ENCODE peak calls at places on chromosomes 4 and X, in seven cellular contexts. H is NB4; S is SK-N-SH; K is CD4-positive, CD25-positive, alpha-beta regulatory T cell; C is upper lobe of right lung; M is CD8-positive, alpha-beta memory T cell; F is fibroblast of mammary gland. A is an unnamed sample.

GRCh38 chrX:154452823-154453222 is 5.3 kb upstream of the PLXNA3 start:
- DNase-seq in H (no peak), S (no peak), K (no peak), C (no peak), M (no peak), F (no peak), A (no peak)

GRCh38 chr4:108172231-108172779 is 3.6 kb upstream of the LEF1 start:
- DNase-seq in H (no peak), S (peak; percentile 87), K (peak; percentile 45), C (peak; percentile 67), M (no peak), F (no peak), A (no peak)

GRCh38 chr4:118948545-118949144 is 60.0 kb downstream of the SYNPO2 start:
- DNase-seq in H (peak; percentile 61), S (no peak), K (no peak), C (no peak), M (no peak), F (peak; percentile 34), A (no peak)

GRCh38 chrX:31168596-31168995 is 96.8 kb upstream of the FTHL17 start:
- DNase-seq in H (no peak), S (no peak), K (no peak), C (no peak), M (no peak), F (no peak), A (no peak)

GRCh38 chr4:151142758-151143157 is 43.3 kb downstream of the RPS3A start:
- DNase-seq in H (no peak), S (no peak), K (no peak), C (no peak), M (no peak), F (no peak), A (no peak)

GRCh38 chr4:109410776-109411175 is 22.8 kb upstream of the SEC24B start:
- DNase-seq in H (no peak), S (no peak), K (no peak), C (no peak), M (no peak), F (no peak), A (no peak)

GRCh38 chr4:61336488-61336887 is 136.4 kb downstream of the ADGRL3 start:
- DNase-seq in H (no peak), S (no peak), K (no peak), C (no peak), M (no peak), F (no peak), A (no peak)

GRCh38 chr4:142563682-142564291 is 282.3 kb downstream of the INPP4B start:
- DNase-seq in H (no peak), S (no peak), K (no peak), C (no peak), M (no peak), F (peak; percentile 28), A (no peak)

GRCh38 chr4:170093978-170094377 is 4.2 kb upstream of the AADAT start:
- DNase-seq in H (no peak), S (no peak), K (no peak), C (no peak), M (no peak), F (no peak), A (no peak)

GRCh38 chr4:177367336-177367735 is 57.7 kb downstream of the NEIL3 start:
- DNase-seq in H (peak; percentile 45), S (no peak), K (peak; percentile 41), C (no peak), M (no peak), F (peak; percentile 9), A (no peak)

GRCh38 chrX:110338850-110339373 is 19.7 kb upstream of the RTL9 start:
- DNase-seq in H (no peak), S (no peak), K (no peak), C (no peak), M (no peak), F (no peak), A (no peak)

GRCh38 chrX:153565996-153566580 is 32.9 kb downstream of the CCNQ start:
- DNase-seq in H (no peak), S (no peak), K (no peak), C (no peak), M (no peak), F (no peak), A (no peak)

GRCh38 chrX:65578346-65578745 is 43.8 kb upstream of the LAS1L start:
- DNase-seq in H (no peak), S (no peak), K (no peak), C (no peak), M (no peak), F (no peak), A (no peak)

GRCh38 chr4:38811307-38811706 is 6.7 kb upstream of the TLR1 start:
- DNase-seq in H (no peak), S (no peak), K (no peak), C (no peak), M (no peak), F (no peak), A (no peak)

GRCh38 chrX:136598631-136599030 is 49.3 kb upstream of the CD40LG start:
- DNase-seq in H (no peak), S (no peak), K (no peak), C (no peak), M (no peak), F (no peak), A (no peak)

GRCh38 chrX:63281465-63281864 is 69.7 kb downstream of the SPIN4 start:
- DNase-seq in H (no peak), S (no peak), K (no peak), C (no peak), M (no peak), F (no peak), A (no peak)

GRCh38 chrX:103063918-103064434 is at the start of gene BEX1:
- DNase-seq in H (no peak), S (peak; percentile 86), K (peak; percentile 10), C (peak; percentile 63), M (no peak), F (peak; percentile 23), A (no peak)
- H3K4me3 ChIP-seq in H (no peak within 1 kb of the TSS), S (peak within 1 kb of the TSS; percentile 59), K (no peak within 1 kb of the TSS), C (peak within 1 kb of the TSS; percentile 25), M (no peak within 1 kb of the TSS), F (peak within 1 kb of the TSS; percentile 9), A (no peak within 1 kb of the TSS)

GRCh38 chr4:8274066-8274652 is 4.6 kb downstream of the HTRA3 start:
- DNase-seq in H (no peak), S (no peak), K (no peak), C (no peak), M (no peak), F (no peak), A (no peak)

GRCh38 chr4:8275511-8275910 is 6.0 kb downstream of the HTRA3 start:
- DNase-seq in H (no peak), S (no peak), K (no peak), C (no peak), M (no peak), F (no peak), A (no peak)

GRCh38 chr4:8276358-8277240 is 7.0 kb downstream of the HTRA3 start:
- DNase-seq in H (no peak), S (no peak), K (no peak), C (peak; percentile 80), M (no peak), F (peak; percentile 23), A (no peak)

GRCh38 chr4:8273450-8273849 is 3.9 kb downstream of the HTRA3 start:
- DNase-seq in H (no peak), S (no peak), K (no peak), C (no peak), M (no peak), F (no peak), A (no peak)

GRCh38 chr4:8274772-8275241 is 5.3 kb downstream of the HTRA3 start:
- DNase-seq in H (peak; percentile 49), S (peak; percentile 95), K (no peak), C (peak; percentile 76), M (no peak), F (peak; percentile 97), A (no peak)
- H3K4me3 ChIP-seq in H (no peak overlapping the region), S (no peak overlapping the region), K (no peak overlapping the region), C (no peak overlapping the region), M (no peak overlapping the region), F (no peak overlapping the region), A (no peak overlapping the region)

GRCh38 chr4:99336553-99336952 is 15.4 kb upstream of the ADH1B start:
- DNase-seq in H (no peak), S (no peak), K (no peak), C (no peak), M (no peak), F (no peak), A (no peak)

GRCh38 chr4:99330648-99331047 is 9.4 kb upstream of the ADH1B start:
- DNase-seq in H (no peak), S (no peak), K (no peak), C (no peak), M (no peak), F (no peak), A (no peak)

GRCh38 chr4:99334880-99335279 is 13.7 kb upstream of the ADH1B start:
- DNase-seq in H (no peak), S (no peak), K (no peak), C (no peak), M (no peak), F (no peak), A (no peak)
- H3K4me3 ChIP-seq in H (no peak overlapping the region), S (no peak overlapping the region), K (no peak overlapping the region), C (no peak overlapping the region), M (no peak overlapping the region), F (no peak overlapping the region), A (no peak overlapping the region)

DNA sequence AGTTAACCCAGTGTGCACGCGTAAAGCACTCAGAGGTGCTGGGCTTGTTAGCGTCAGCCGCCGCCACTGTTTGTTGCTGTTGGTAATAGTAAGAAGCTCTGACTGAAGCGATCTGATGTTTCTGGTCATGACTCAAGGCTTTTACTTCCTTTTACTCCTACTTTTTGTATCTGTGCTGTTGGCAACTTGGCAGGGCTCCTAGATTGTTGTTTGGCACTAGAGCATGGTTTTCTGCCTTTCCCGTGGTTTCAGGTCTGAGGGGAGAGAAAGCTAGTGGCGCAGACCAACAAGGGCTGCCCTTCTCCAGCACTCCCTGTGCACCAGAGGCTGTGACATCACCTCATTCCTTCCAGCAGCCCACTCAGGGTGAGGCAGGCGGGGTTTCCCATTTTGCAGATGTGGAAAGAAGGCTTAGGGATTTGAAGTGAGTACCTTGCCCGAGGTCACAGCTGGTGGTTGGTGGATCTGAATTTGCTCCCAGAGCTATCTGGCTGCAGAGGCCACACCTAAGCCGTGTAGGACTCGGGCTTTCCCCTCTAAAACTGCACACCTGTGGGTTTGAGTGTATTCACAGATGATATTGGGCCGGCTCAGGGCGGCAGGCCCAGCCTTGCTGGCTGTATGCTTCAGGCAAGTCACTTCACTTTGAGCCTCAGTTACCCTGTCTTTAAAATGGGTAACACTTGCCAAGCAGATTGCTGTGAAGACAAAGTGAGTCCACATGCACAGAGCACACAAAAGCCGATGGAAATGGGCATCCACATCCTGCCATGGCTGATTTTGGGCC is 51.2 kb upstream of the TADA2B start:
- DNase-seq in H (peak; percentile 27), S (peak; percentile 38), K (peak; percentile 50), C (no peak), M (no peak), F (peak; percentile 94), A (no peak)
- H3K4me3 ChIP-seq in H (no peak overlapping the region), S (peak overlapping the region; percentile 4), K (peak overlapping the region; percentile 6), C (no peak overlapping the region), M (no peak overlapping the region), F (peak overlapping the region; percentile 31), A (no peak overlapping the region)

GRCh38 chr4:152668338-152668964 is 11.3 kb downstream of the TMEM154 start:
- DNase-seq in H (no peak), S (no peak), K (no peak), C (no peak), M (no peak), F (no peak), A (no peak)
- H3K4me3 ChIP-seq in H (no peak overlapping the region), S (no peak overlapping the region), K (no peak overlapping the region), C (no peak overlapping the region), M (no peak overlapping the region), F (no peak overlapping the region), A (no peak overlapping the region)

GRCh38 chr4:160848489-160848888 is 1315.3 kb downstream of the FSTL5 start:
- DNase-seq in H (no peak), S (no peak), K (no peak), C (no peak), M (no peak), F (no peak), A (no peak)
- H3K4me3 ChIP-seq in H (no peak overlapping the region), S (no peak overlapping the region), K (no peak overlapping the region), C (no peak overlapping the region), M (no peak overlapping the region), F (no peak overlapping the region), A (no peak overlapping the region)